ENCODE peak calls at places on chromosomes 11 and 22, in eight cellular contexts. C is mucosa of descending colon, X is thoracic aorta, V is ELF-1, T is tibial nerve, I is Daoy, U is ELR, B is retina. E is an unnamed sample.

GRCh38 chr11:10809373-10810199 is 860 bp upstream of the EIF4G2 start:
- DNase-seq in T (peak), I (peak), V (no peak), C (peak), U (peak), X (no peak), B (no peak), E (no peak)

GRCh38 chr11:45928535-45929215 is 6.2 kb downstream of the LARGE2 start:
- DNase-seq in V (peak), T (no peak), C (no peak), U (no peak), B (no peak), I (no peak), X (no peak), E (no peak)

GRCh38 chr11:134646561-134646960 is 234.5 kb upstream of the B3GAT1 start:
- DNase-seq in C (no peak), B (no peak), I (no peak), X (no peak), V (no peak), U (no peak), T (no peak), E (no peak)

GRCh38 chr11:2534131-2534956 is 89.5 kb downstream of the KCNQ1 start:
- DNase-seq in T (no peak), C (no peak), U (peak), B (no peak), V (peak), X (no peak), I (peak), E (no peak)

GRCh38 chr11:107957109-107957588 is 28.9 kb downstream of the RAB39A start:
- DNase-seq in U (no peak), T (peak), I (peak), V (no peak), X (no peak), C (peak), B (peak), E (no peak)

GRCh38 chr11:73916435-73916834 is 34.4 kb upstream of the DNAJB13 start:
- DNase-seq in U (peak), T (no peak), V (no peak), I (no peak), B (no peak), X (no peak), C (no peak), E (no peak)

GRCh38 chr11:834371-835316 is 1.9 kb downstream of the CD151 start:
- DNase-seq in C (peak), V (no peak), U (peak), I (peak), T (no peak), B (peak), X (peak), E (peak)

GRCh38 chr11:57370251-57370650 is 10.7 kb downstream of the PRG3 start:
- DNase-seq in B (no peak), X (no peak), C (no peak), T (no peak), I (peak), V (no peak), U (peak), E (no peak)

GRCh38 chr11:58963551-58964075 is 24.3 kb downstream of the GLYATL1 start:
- DNase-seq in C (no peak), I (peak), V (peak), B (peak), X (no peak), T (no peak), U (no peak), E (no peak)

GRCh38 chr22:23684561-23685031 is 6.2 kb upstream of the RGL4 start:
- DNase-seq in X (no peak), T (peak), I (no peak), U (no peak), B (no peak), C (no peak), V (no peak), E (no peak)

GRCh38 chr22:49905465-49905864 is 12.8 kb downstream of the ALG12 start:
- DNase-seq in T (no peak), U (no peak), I (no peak), V (no peak), X (no peak), B (no peak), C (no peak), E (no peak)

GRCh38 chr11:67584205-67584880 is 731 bp downstream of the GSTP1 start:
- DNase-seq in C (peak), T (peak), U (peak), V (peak), B (peak), X (no peak), I (peak), E (no peak)

GRCh38 chr11:9003573-9004309 is at the start of gene NRIP3:
- DNase-seq in U (peak), V (peak), X (peak), C (peak), I (peak), T (peak), B (peak), E (no peak)

GRCh38 chr11:19367051-19367709 is 126.4 kb upstream of the E2F8 start:
- DNase-seq in V (no peak), B (no peak), X (no peak), U (peak), C (no peak), T (no peak), I (no peak), E (no peak)

GRCh38 chr11:14417975-14418374 is 59.0 kb upstream of the RRAS2 start:
- DNase-seq in T (no peak), I (no peak), C (no peak), V (no peak), U (peak), B (no peak), X (no peak), E (no peak)

GRCh38 chr11:60376601-60377000 is 1.7 kb upstream of the MS4A7 start:
- DNase-seq in X (no peak), T (no peak), V (no peak), C (no peak), U (no peak), I (no peak), B (no peak), E (no peak)

GRCh38 chr11:46247664-46248063 is 29.8 kb upstream of the CREB3L1 start:
- DNase-seq in I (peak), V (peak), T (no peak), C (peak), B (no peak), X (no peak), U (peak), E (peak)

GRCh38 chr11:77372736-77373135 is 71.2 kb upstream of the GDPD4 start:
- DNase-seq in T (no peak), U (no peak), B (no peak), I (no peak), C (no peak), X (no peak), V (no peak), E (no peak)

GRCh38 chr22:47996446-47996857 is 1234.0 kb downstream of the TBC1D22A start:
- DNase-seq in X (no peak), V (no peak), C (peak), T (no peak), B (no peak), I (no peak), U (no peak), E (no peak)

GRCh38 chr11:66015094-66015881 is 3.5 kb downstream of the CST6 start:
- DNase-seq in T (no peak), V (no peak), X (peak), B (no peak), C (no peak), U (peak), I (peak), E (peak)

GRCh38 chr22:22040908-22041307 is 58.3 kb upstream of the TOP3B start:
- DNase-seq in U (no peak), C (no peak), I (no peak), X (no peak), T (no peak), V (no peak), B (no peak), E (no peak)

GRCh38 chr11:70212227-70212811 is 9.2 kb downstream of the FADD start:
- DNase-seq in C (peak), B (no peak), X (no peak), U (no peak), I (no peak), T (no peak), V (peak), E (no peak)

GRCh38 chr11:4606231-4607015 is 1.6 kb downstream of the TRIM68 start:
- DNase-seq in X (no peak), V (no peak), B (no peak), C (peak), T (no peak), I (no peak), U (no peak), E (peak)

GRCh38 chr11:2217211-2218081 is 45.8 kb upstream of the TH start:
- DNase-seq in X (no peak), C (no peak), B (no peak), T (no peak), V (no peak), U (no peak), I (no peak), E (no peak)

GRCh38 chr11:99268895-99269294 is 248.1 kb downstream of the CNTN5 start:
- DNase-seq in T (no peak), X (no peak), U (no peak), V (no peak), I (no peak), C (peak), B (peak), E (no peak)

GRCh38 chr11:27116684-27117083 is 76.1 kb downstream of the BBOX1 start:
- DNase-seq in C (no peak), V (no peak), B (no peak), T (no peak), X (no peak), U (no peak), I (peak), E (peak)

GRCh38 chr11:69007978-69008381 is 5.1 kb downstream of the MRGPRF start:
- DNase-seq in B (no peak), T (no peak), U (no peak), X (no peak), C (no peak), I (no peak), V (peak), E (no peak)

GRCh38 chr11:134532176-134532920 is 120.3 kb upstream of the B3GAT1 start:
- DNase-seq in V (no peak), B (peak), U (no peak), X (no peak), I (no peak), C (no peak), T (no peak), E (no peak)

GRCh38 chr11:12003815-12004214 is 4.6 kb downstream of the DKK3 start:
- DNase-seq in I (no peak), U (no peak), X (no peak), B (no peak), T (no peak), C (no peak), V (no peak), E (no peak)

GRCh38 chr22:46290121-46290842 is 6.4 kb upstream of the GTSE1 start:
- DNase-seq in I (no peak), X (no peak), T (no peak), U (no peak), B (no peak), C (no peak), V (no peak), E (no peak)

GRCh38 chr11:69367211-69367964 is 73.4 kb downstream of the MYEOV start:
- DNase-seq in I (no peak), C (peak), T (no peak), V (no peak), X (no peak), B (no peak), U (no peak), E (peak)

GRCh38 chr11:64330888-64331287 is 9.1 kb upstream of the CCDC88B start:
- DNase-seq in X (no peak), I (no peak), C (no peak), U (no peak), V (no peak), T (no peak), B (no peak), E (no peak)

GRCh38 chr11:130211781-130212401 is 52.3 kb downstream of the ST14 start:
- DNase-seq in C (peak), B (no peak), I (no peak), V (no peak), T (no peak), U (no peak), X (no peak), E (no peak)

GRCh38 chr11:66970808-66971442 is 4.2 kb upstream of the C11orf86 start:
- DNase-seq in C (no peak), T (peak), U (peak), B (no peak), I (peak), X (peak), V (no peak), E (peak)